ENCODE peak calls at places on chromosomes 1 and 21, in six cellular contexts. Z is mesendoderm, Q is IMR-90, Y is mesenchymal stem cell, A is trophoblast cell, P is H1. W is an unnamed sample.

GRCh38 chr1:28792644-28793121 is 19.3 kb upstream of the OPRD1 start:
- DNase-seq in Z (peak; percentile 45), Q (no peak), Y (peak; percentile 55), A (no peak), P (no peak), W (no peak)

GRCh38 chr1:67646145-67647035 is 38.6 kb upstream of the GADD45A start:
- DNase-seq in Z (peak; percentile 74), Q (peak; percentile 23), Y (peak; percentile 45), A (peak; percentile 19), P (no peak), W (peak; percentile 79)

GRCh38 chr1:5658340-5659316 is 333.6 kb downstream of the NPHP4 start:
- DNase-seq in Z (no peak), Q (no peak), Y (no peak), A (no peak), P (no peak), W (no peak)

GRCh38 chr21:41600961-41601572 is 93.1 kb upstream of the TMPRSS2 start:
- DNase-seq in Z (no peak), Q (no peak), Y (no peak), A (no peak), P (no peak), W (no peak)

GRCh38 chr1:153447498-153448170 is 12.8 kb downstream of the S100A7 start:
- DNase-seq in Z (no peak), Q (peak; percentile 83), Y (peak; percentile 74), A (no peak), P (no peak), W (no peak)

GRCh38 chr1:181038399-181038873 is 4.7 kb downstream of the MR1 start:
- DNase-seq in Z (peak; percentile 93), Q (peak; percentile 68), Y (peak; percentile 66), A (peak; percentile 90), P (peak; percentile 86), W (peak; percentile 61)

GRCh38 chr1:56216173-56216572 is 363.2 kb downstream of the PLPP3 start:
- DNase-seq in Z (no peak), Q (peak; percentile 47), Y (no peak), A (no peak), P (no peak), W (no peak)

GRCh38 chr1:97920275-97920831 is 481 bp downstream of the DPYD start:
- DNase-seq in Z (peak; percentile 29), Q (peak; percentile 31), Y (peak; percentile 50), A (peak; percentile 13), P (no peak), W (no peak)

GRCh38 chr1:152457561-152457960 is 43.5 kb upstream of the CRNN start:
- DNase-seq in Z (no peak), Q (no peak), Y (no peak), A (no peak), P (no peak), W (no peak)

GRCh38 chr1:179253286-179253972 is 24.0 kb upstream of the ABL2 start:
- DNase-seq in Z (no peak), Q (peak; percentile 41), Y (peak; percentile 54), A (no peak), P (no peak), W (no peak)

GRCh38 chr1:235226933-235227332 is 65.9 kb upstream of the RBM34 start:
- DNase-seq in Z (no peak), Q (no peak), Y (no peak), A (no peak), P (no peak), W (no peak)

GRCh38 chr1:63813829-63814277 is 40.0 kb downstream of the ROR1 start:
- DNase-seq in Z (no peak), Q (peak; percentile 70), Y (peak; percentile 70), A (no peak), P (no peak), W (no peak)

GRCh38 chr1:91124989-91125417 is 103.2 kb upstream of the ZNF644 start:
- DNase-seq in Z (no peak), Q (no peak), Y (peak; percentile 53), A (peak; percentile 48), P (no peak), W (no peak)

GRCh38 chr1:44609412-44609767 is 64.9 kb downstream of the TMEM53 start:
- DNase-seq in Z (peak; percentile 82), Q (peak; percentile 44), Y (no peak), A (peak; percentile 45), P (peak; percentile 93), W (peak; percentile 62)

GRCh38 chr1:246726255-246726679 is 2.1 kb downstream of the SCCPDH start:
- DNase-seq in Z (no peak), Q (no peak), Y (no peak), A (peak; percentile 57), P (no peak), W (no peak)

GRCh38 chr1:116693759-116694482 is 26.4 kb upstream of the IGSF3 start:
- DNase-seq in Z (no peak), Q (no peak), Y (no peak), A (peak; percentile 42), P (no peak), W (no peak)

GRCh38 chr1:35590476-35591040 is 17.4 kb downstream of the TFAP2E start:
- DNase-seq in Z (no peak), Q (no peak), Y (no peak), A (no peak), P (no peak), W (no peak)

GRCh38 chr1:27868932-27869718 is 3.2 kb upstream of the THEMIS2 start:
- DNase-seq in Z (no peak), Q (no peak), Y (no peak), A (no peak), P (no peak), W (no peak)

GRCh38 chr1:157994704-157995540 is 1.5 kb downstream of the KIRREL1 start:
- DNase-seq in Z (no peak), Q (peak; percentile 40), Y (peak; percentile 53), A (no peak), P (no peak), W (no peak)

GRCh38 chr1:109011335-109011734 is 30.6 kb downstream of the WDR47 start:
- DNase-seq in Z (no peak), Q (no peak), Y (no peak), A (no peak), P (no peak), W (no peak)

GRCh38 chr1:80448081-80448480 is 1352.7 kb upstream of the ADGRL2 start:
- DNase-seq in Z (no peak), Q (peak; percentile 27), Y (no peak), A (no peak), P (no peak), W (no peak)

GRCh38 chr1:22111620-22112019 is 31.3 kb downstream of the WNT4 start:
- DNase-seq in Z (no peak), Q (peak; percentile 72), Y (peak; percentile 76), A (peak; percentile 40), P (no peak), W (no peak)

GRCh38 chr1:6025269-6026094 is 20.2 kb upstream of the KCNAB2 start:
- DNase-seq in Z (no peak), Q (peak; percentile 21), Y (no peak), A (no peak), P (no peak), W (no peak)

GRCh38 chr1:29145739-29146437 is 22.2 kb upstream of the TMEM200B start:
- DNase-seq in Z (no peak), Q (peak; percentile 95), Y (no peak), A (peak; percentile 72), P (no peak), W (no peak)

GRCh38 chr1:51901151-51901550 is 22.6 kb upstream of the NRDC start:
- DNase-seq in Z (no peak), Q (no peak), Y (no peak), A (no peak), P (no peak), W (no peak)

GRCh38 chr21:44398499-44398898 is 45.1 kb downstream of the TRPM2 start:
- DNase-seq in Z (no peak), Q (no peak), Y (peak; percentile 16), A (no peak), P (no peak), W (no peak)

GRCh38 chr1:86380257-86380861 is 15.8 kb downstream of the ODF2L start:
- DNase-seq in Z (peak; percentile 70), Q (peak; percentile 86), Y (peak; percentile 81), A (peak; percentile 83), P (no peak), W (peak; percentile 45)

GRCh38 chr21:14271053-14271452 is 55.1 kb downstream of the RBM11 start:
- DNase-seq in Z (peak; percentile 65), Q (no peak), Y (no peak), A (peak; percentile 88), P (no peak), W (no peak)

GRCh38 chr1:98651116-98651625 is 10.3 kb upstream of the SNX7 start:
- DNase-seq in Z (no peak), Q (no peak), Y (no peak), A (no peak), P (no peak), W (no peak)

GRCh38 chr1:239247299-239247698 is 139.1 kb upstream of the CHRM3 start:
- DNase-seq in Z (no peak), Q (no peak), Y (peak; percentile 17), A (peak; percentile 33), P (no peak), W (no peak)

GRCh38 chr1:66931548-66932124 is 6.8 kb downstream of the MIER1 start:
- DNase-seq in Z (no peak), Q (no peak), Y (no peak), A (no peak), P (no peak), W (no peak)

GRCh38 chr1:75727571-75727970 is 3.1 kb downstream of the ACADM start:
- DNase-seq in Z (no peak), Q (no peak), Y (no peak), A (no peak), P (no peak), W (no peak)

GRCh38 chr1:21280011-21280471 is 10.2 kb downstream of the ECE1 start:
- DNase-seq in Z (peak; percentile 55), Q (no peak), Y (no peak), A (no peak), P (no peak), W (no peak)

GRCh38 chr21:34579411-34579810 is 35.5 kb downstream of the RCAN1 start:
- DNase-seq in Z (no peak), Q (peak; percentile 86), Y (peak; percentile 43), A (peak; percentile 88), P (no peak), W (no peak)
- H3K27ac ChIP-seq in Z (no peak overlapping the region), Q (peak overlapping the region; percentile 52), Y (no peak overlapping the region), A (no peak overlapping the region), P (no peak overlapping the region), W (no peak overlapping the region)

GRCh38 chr1:58695206-58695605 is 4.7 kb downstream of the MYSM1 start:
- DNase-seq in Z (no peak), Q (no peak), Y (no peak), A (no peak), P (no peak), W (no peak)
- H2BK5ac ChIP-seq in Z (no peak overlapping the region), Q (no peak overlapping the region), Y (no peak overlapping the region), A (no peak overlapping the region), P (no peak overlapping the region), W (no peak overlapping the region)

GRCh38 chr1:154961497-154962237 is at the start of gene PYGO2:
- DNase-seq in Z (peak; percentile 89), Q (peak; percentile 66), Y (peak; percentile 83), A (peak; percentile 71), P (peak; percentile 91), W (peak; percentile 79)
- H3K36me3 ChIP-seq in Z (peaks cover 19% of the 10 kb centered on the region), Q (peaks cover 50% of the 10 kb centered on the region), Y (peaks cover 58% of the 10 kb centered on the region), A (peaks cover 42% of the 10 kb centered on the region), P (peaks cover 18% of the 10 kb centered on the region), W (peaks cover 76% of the 10 kb centered on the region)

DNA sequence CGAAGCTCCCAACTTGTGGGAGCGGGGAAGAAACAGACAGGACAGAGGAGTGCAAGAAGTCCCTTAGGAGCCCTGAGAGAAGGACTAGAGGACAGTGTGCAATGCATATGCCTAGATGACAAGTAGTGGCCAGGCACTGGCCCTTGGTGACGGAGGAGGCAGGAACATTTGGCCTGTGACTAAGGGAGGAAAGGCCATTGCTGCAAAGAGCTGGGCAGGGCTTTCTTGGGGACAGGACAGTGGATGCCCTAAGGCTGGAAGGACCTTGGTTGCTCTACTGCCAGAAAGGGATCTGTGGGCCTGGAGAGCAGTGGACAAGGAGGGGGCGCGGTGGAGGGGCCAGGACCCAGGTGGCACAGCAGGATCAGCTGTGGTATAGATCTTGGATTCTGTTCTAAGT is 481.3 kb downstream of the CAMTA1 start:
- DNase-seq in Z (no peak), Q (no peak), Y (peak; percentile 10), A (no peak), P (peak; percentile 22), W (no peak)
- H3K27ac ChIP-seq in Z (no peak overlapping the region), Q (peak overlapping the region; percentile 54), Y (peak overlapping the region; percentile 7), A (no peak overlapping the region), P (no peak overlapping the region), W (no peak overlapping the region)

W was measured in neuronal stem cell.